ENCODE peak calls at places on chromosome 11, in five cellular contexts. D is K562, W is A549, C is endothelial cell of umbilical vein, B is HepG2. J is an unnamed sample.

GRCh38 chr11:133163463-133164419 is 368.6 kb downstream of the OPCML start:
- DNase-seq in D (peak), W (peak), C (no peak), B (peak), J (no peak)

GRCh38 chr11:34395916-34396555 is 38.2 kb upstream of the ABTB2 start:
- DNase-seq in D (no peak), W (peak), C (peak), B (no peak), J (no peak)

GRCh38 chr11:82494988-82495432 is 238.7 kb downstream of the FAM181B start:
- DNase-seq in D (no peak), W (peak), C (no peak), B (peak), J (peak)

GRCh38 chr11:8070417-8071101 is 10.5 kb upstream of the TUB start:
- DNase-seq in D (peak), W (peak), C (peak), B (peak), J (no peak)

GRCh38 chr11:130652671-130653335 is 204.4 kb downstream of the ADAMTS15 start:
- DNase-seq in D (no peak), W (no peak), C (no peak), B (no peak), J (no peak)

GRCh38 chr11:88680806-88681205 is 343.3 kb upstream of the CTSC start:
- DNase-seq in D (no peak), W (no peak), C (no peak), B (no peak), J (no peak)

GRCh38 chr11:118921121-118921928 is 4.4 kb downstream of the BCL9L start:
- DNase-seq in D (no peak), W (peak), C (peak), B (peak), J (no peak)

GRCh38 chr11:96187779-96188624 is 155.0 kb downstream of the MAML2 start:
- DNase-seq in D (no peak), W (peak), C (peak), B (peak), J (no peak)

GRCh38 chr11:123330071-123330470 is 100.0 kb upstream of the GRAMD1B start:
- DNase-seq in D (no peak), W (no peak), C (peak), B (no peak), J (no peak)

GRCh38 chr11:67045314-67045713 is 11.3 kb upstream of the RHOD start:
- DNase-seq in D (no peak), W (peak), C (no peak), B (no peak), J (no peak)

GRCh38 chr11:93529707-93530467 is 13.3 kb downstream of the SMCO4 start:
- DNase-seq in D (no peak), W (no peak), C (peak), B (peak), J (no peak)

GRCh38 chr11:110621826-110622225 is 90.4 kb downstream of the ARHGAP20 start:
- DNase-seq in D (no peak), W (no peak), C (no peak), B (no peak), J (no peak)

GRCh38 chr11:120554771-120555432 is 43.4 kb downstream of the GRIK4 start:
- DNase-seq in D (no peak), W (no peak), C (peak), B (no peak), J (peak)

GRCh38 chr11:128814856-128815705 is 52.0 kb downstream of the KCNJ1 start:
- DNase-seq in D (no peak), W (no peak), C (no peak), B (no peak), J (peak)

GRCh38 chr11:75603791-75604736 is 42.0 kb downstream of the SERPINH1 start:
- DNase-seq in D (no peak), W (no peak), C (peak), B (no peak), J (no peak)
- TF ChIP-seq JUN in D (no peak), W (no peak), C (peak), B (no peak), J (no peak)

GRCh38 chr11:62336949-62337681 is at the start of gene ASRGL1:
- DNase-seq in D (peak), W (peak), C (peak), B (peak), J (peak)

GRCh38 chr11:62333768-62334167 is 3.5 kb upstream of the ASRGL1 start:
- DNase-seq in D (no peak), W (no peak), C (no peak), B (no peak), J (no peak)

GRCh38 chr11:62338218-62338617 is 970 bp downstream of the ASRGL1 start:
- DNase-seq in D (no peak), W (no peak), C (no peak), B (no peak), J (no peak)

GRCh38 chr11:62340269-62340901 is 3.1 kb downstream of the ASRGL1 start:
- DNase-seq in D (peak), W (peak), C (peak), B (peak), J (peak)

GRCh38 chr11:62337682-62338181 is 484 bp downstream of the ASRGL1 start:
- DNase-seq in D (peak), W (peak), C (peak), B (no peak), J (peak)
- TF ChIP-seq JUN in D (no peak), W (no peak), C (no peak), B (no peak), J (no peak)

GRCh38 chr11:68303982-68304780 is 8.2 kb upstream of the LRP5 start:
- DNase-seq in D (no peak), W (no peak), C (no peak), B (no peak), J (no peak)

GRCh38 chr11:68306636-68307035 is 5.8 kb upstream of the LRP5 start:
- DNase-seq in D (no peak), W (no peak), C (no peak), B (no peak), J (no peak)

GRCh38 chr11:68302256-68303054 is 9.9 kb upstream of the LRP5 start:
- DNase-seq in D (no peak), W (peak), C (no peak), B (peak), J (no peak)

GRCh38 chr11:68300076-68300830 is 12.1 kb upstream of the LRP5 start:
- DNase-seq in D (no peak), W (no peak), C (no peak), B (no peak), J (no peak)

DNA sequence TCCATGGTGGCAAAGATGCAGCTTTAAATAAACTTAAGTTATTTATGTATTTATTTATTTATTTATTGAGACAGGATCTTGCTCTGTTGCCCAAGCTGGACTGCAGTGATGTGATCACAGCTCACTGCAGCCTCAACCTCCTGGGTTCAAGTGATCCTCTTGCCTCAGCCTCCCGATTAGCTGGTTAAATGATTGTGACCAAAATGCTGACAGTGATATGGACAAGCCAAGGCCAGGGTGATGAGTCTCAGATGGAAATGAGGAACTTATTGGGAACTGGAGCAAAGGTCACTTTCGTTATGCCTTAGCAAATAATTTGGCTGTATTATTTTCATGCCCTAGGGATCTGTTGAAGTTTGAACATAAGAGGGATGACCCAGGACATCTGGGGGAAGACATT is 9.3 kb upstream of the LRP5 start:
- DNase-seq in D (no peak), W (no peak), C (no peak), B (no peak), J (no peak)
- TF ChIP-seq JUN in D (no peak), W (no peak), C (no peak), B (no peak), J (no peak)

DNA sequence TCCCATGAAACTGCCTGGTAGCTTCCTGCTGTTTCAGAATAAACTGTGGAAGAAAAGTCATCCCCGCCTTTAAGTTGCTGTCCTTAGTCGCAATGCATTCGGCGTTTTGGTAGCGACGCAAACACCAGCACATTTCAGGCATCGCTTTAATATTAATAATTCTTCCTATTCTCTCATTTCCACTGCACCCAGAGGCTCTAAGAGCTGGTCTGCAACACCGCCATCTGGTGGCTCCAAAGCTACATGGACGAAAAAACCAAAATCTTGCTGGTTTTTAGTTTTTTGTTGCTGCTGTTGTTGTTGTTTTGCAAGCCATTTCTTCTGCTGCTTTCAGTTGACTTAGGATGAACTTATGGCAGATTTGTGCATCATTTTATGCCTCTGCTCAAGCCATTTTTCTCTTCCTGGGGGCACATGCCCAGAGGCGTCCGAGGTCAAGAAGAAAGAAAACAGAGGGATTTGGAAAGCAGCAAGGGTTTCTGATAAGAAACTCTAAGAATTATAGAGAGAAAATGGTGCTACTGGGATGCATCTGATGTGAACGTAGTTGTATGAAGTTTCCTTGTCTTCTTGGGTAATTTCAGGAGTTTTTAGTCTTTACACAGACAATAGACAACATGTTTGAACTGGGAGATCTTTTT is 345.4 kb upstream of the KIRREL3 start:
- DNase-seq in D (peak), W (peak), C (no peak), B (peak), J (peak)
- TF ChIP-seq JUN in D (no peak), W (no peak), C (no peak), B (no peak), J (no peak)

DNA sequence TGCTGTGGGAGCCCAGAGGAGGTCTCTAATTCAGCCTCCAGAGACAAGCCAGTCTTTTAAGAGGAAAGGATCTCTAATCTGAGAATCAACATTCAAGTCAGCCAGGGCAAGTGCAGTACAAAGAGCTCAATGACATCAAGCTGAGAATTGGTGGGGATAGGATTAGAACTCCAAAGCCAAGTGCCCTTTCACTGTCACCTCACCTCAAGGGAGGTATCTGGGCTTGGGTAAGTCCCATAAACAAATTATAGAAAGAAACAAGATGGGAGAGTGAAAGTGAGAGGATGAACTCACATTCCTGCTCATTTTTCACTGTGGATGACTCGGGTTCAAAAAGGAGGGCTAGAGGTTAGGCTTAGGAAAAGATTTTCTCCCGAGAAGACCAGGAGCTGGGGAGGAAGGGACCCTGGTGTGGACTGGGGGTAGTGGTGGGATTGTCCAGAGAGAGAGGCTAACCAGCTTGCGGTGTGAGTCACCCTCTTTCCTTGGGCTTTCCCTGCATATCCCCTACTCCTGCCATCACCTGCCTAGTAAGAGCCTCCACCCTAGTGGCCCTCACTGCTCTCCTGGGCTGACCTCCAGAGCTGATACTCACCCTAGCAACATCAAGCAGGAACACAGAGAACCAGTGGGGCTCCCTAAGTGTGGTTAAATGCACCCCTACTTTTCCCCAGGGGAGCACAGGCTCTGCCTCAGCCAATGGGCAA is 70.4 kb downstream of the RRM1 start:
- DNase-seq in D (no peak), W (no peak), C (no peak), B (no peak), J (no peak)
- TF ChIP-seq JUN in D (no peak), W (no peak), C (no peak), B (no peak), J (no peak)